ENCODE peak calls at places on chromosomes 7 and 10, in ten cellular contexts. F is left ventricle myocardium inferior, B is PC-3, U is IMR-90, G is GM12865, E is WTC11, J is AG04450, T is AG10803, H is cardiac fibroblast, C is omental fat pad. Y is an unnamed sample.

GRCh38 chr10:3813986-3814831 is 29.2 kb upstream of the KLF6 start:
- DNase-seq in F (no peak), B (no peak), U (peak), G (no peak), E (no peak), J (no peak), T (peak), H (peak), C (no peak), Y (no peak)

GRCh38 chr10:22606164-22606614 is 108.2 kb downstream of the PIP4K2A start:
- DNase-seq in F (no peak), B (peak), U (peak), G (peak), E (no peak), J (no peak), T (peak), H (peak), C (no peak), Y (no peak)

GRCh38 chr10:71333154-71333887 is 14.3 kb downstream of the SLC29A3 start:
- DNase-seq in F (no peak), B (no peak), U (no peak), G (no peak), E (no peak), J (no peak), T (no peak), H (no peak), C (no peak), Y (no peak)

GRCh38 chr7:20217193-20217948 is at the start of gene MACC1:
- DNase-seq in F (no peak), B (peak), U (no peak), G (peak), E (peak), J (no peak), T (no peak), H (no peak), C (no peak), Y (peak)

GRCh38 chr10:28800144-28800543 is 122.8 kb downstream of the BAMBI start:
- DNase-seq in F (no peak), B (no peak), U (peak), G (no peak), E (no peak), J (no peak), T (peak), H (no peak), C (no peak), Y (no peak)

GRCh38 chr10:97074256-97075145 is 111.3 kb downstream of the SLIT1 start:
- DNase-seq in F (no peak), B (no peak), U (no peak), G (no peak), E (no peak), J (no peak), T (no peak), H (no peak), C (no peak), Y (no peak)

GRCh38 chr7:30285531-30286284 is 1.3 kb downstream of the ZNRF2 start:
- DNase-seq in F (peak), B (peak), U (peak), G (peak), E (peak), J (no peak), T (peak), H (peak), C (no peak), Y (peak)

GRCh38 chr7:137445268-137445667 is 101.7 kb upstream of the PTN start:
- DNase-seq in F (no peak), B (no peak), U (no peak), G (no peak), E (no peak), J (no peak), T (no peak), H (no peak), C (no peak), Y (no peak)

GRCh38 chr7:24069751-24070150 is 214.2 kb upstream of the NPY start:
- DNase-seq in F (no peak), B (no peak), U (no peak), G (no peak), E (no peak), J (no peak), T (no peak), H (no peak), C (no peak), Y (no peak)

DNA sequence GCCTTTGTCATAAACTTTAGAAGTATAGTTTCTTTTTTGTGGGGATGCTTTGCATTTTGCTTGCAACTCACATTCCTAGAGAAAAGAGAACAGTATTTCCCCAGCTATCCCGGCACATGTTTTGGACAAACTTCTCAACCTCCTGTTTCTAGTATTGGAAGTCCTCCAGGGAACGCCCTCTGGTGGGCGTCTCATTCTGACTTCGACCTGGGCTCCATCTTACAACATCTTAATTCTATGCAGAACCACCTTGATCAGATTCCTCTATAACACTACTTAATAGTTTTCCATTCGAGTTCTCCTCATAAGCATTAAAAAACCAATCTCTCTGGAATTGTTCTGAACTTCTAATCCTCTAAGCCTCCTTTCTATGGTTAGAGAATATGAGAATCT is 139.5 kb upstream of the FZD8 start:
- DNase-seq in F (no peak), B (peak), U (no peak), G (peak), E (peak), J (no peak), T (no peak), H (peak), C (no peak), Y (no peak)
- TF ChIP-seq CTCF in F (peak), B (peak), U (peak), G (peak), E (no peak), J (peak), T (peak), H (no peak), C (no peak), Y (peak)

GRCh38 chr10:76902949-76903348 is 734.7 kb downstream of the KCNMA1 start:
- DNase-seq in F (peak), B (peak), U (no peak), G (peak), E (peak), J (no peak), T (no peak), H (peak), C (no peak), Y (peak)
- TF ChIP-seq CTCF in F (peak), B (peak), U (no peak), G (peak), E (peak), J (no peak), T (no peak), H (peak), C (no peak), Y (peak)

GRCh38 chr7:113094517-113095249 is 8.1 kb upstream of the GPR85 start:
- DNase-seq in F (no peak), B (no peak), U (no peak), G (no peak), E (no peak), J (no peak), T (no peak), H (no peak), C (no peak), Y (no peak)
- TF ChIP-seq CTCF in F (no peak), B (no peak), U (no peak), G (no peak), E (no peak), J (no peak), T (no peak), H (no peak), C (no peak), Y (no peak)

GRCh38 chr7:1192171-1192676 is 32.2 kb upstream of the ZFAND2A start:
- DNase-seq in F (no peak), B (peak), U (peak), G (peak), E (no peak), J (peak), T (peak), H (peak), C (no peak), Y (no peak)
- TF ChIP-seq CTCF in F (no peak), B (peak), U (no peak), G (no peak), E (no peak), J (peak), T (peak), H (peak), C (no peak), Y (no peak)